ENCODE peak calls at places on chromosomes 13 and 19, in eight cellular contexts. N, S, O, Z, L, A, V and G are unnamed samples.

GRCh38 chr13:113540523-113540922 is 44.0 kb upstream of the TFDP1 start:
- DNase-seq in N (no peak), S (no peak), O (no peak), Z (no peak), L (no peak), A (no peak), V (no peak), G (no peak)

GRCh38 chr19:29819986-29820385 is 8.2 kb downstream of the CCNE1 start:
- DNase-seq in N (no peak), S (no peak), O (no peak), Z (no peak), L (no peak), A (no peak), V (no peak), G (no peak)

GRCh38 chr13:28623782-28624706 is 34.9 kb upstream of the POMP start:
- DNase-seq in N (peak; percentile 14), S (no peak), O (no peak), Z (no peak), L (no peak), A (no peak), V (no peak), G (no peak)

GRCh38 chr13:26503826-26504594 is 53.5 kb upstream of the WASF3 start:
- DNase-seq in N (no peak), S (no peak), O (peak; percentile 30), Z (no peak), L (no peak), A (no peak), V (no peak), G (no peak)

GRCh38 chr19:31325342-31325741 is 23.9 kb downstream of the TSHZ3 start:
- DNase-seq in N (no peak), S (no peak), O (no peak), Z (no peak), L (no peak), A (no peak), V (no peak), G (no peak)

GRCh38 chr13:114112231-114112825 is 20.1 kb downstream of the RASA3 start:
- DNase-seq in N (no peak), S (no peak), O (no peak), Z (no peak), L (no peak), A (no peak), V (no peak), G (no peak)

GRCh38 chr13:90640976-90641375 is 706.5 kb upstream of the MIR17HG start:
- DNase-seq in N (peak; percentile 78), S (no peak), O (peak; percentile 64), Z (no peak), L (peak; percentile 62), A (no peak), V (no peak), G (no peak)

GRCh38 chr13:26601669-26602068 is 44.2 kb downstream of the WASF3 start:
- DNase-seq in N (peak; percentile 24), S (no peak), O (peak; percentile 65), Z (peak; percentile 41), L (peak; percentile 27), A (no peak), V (peak; percentile 5), G (no peak)

GRCh38 chr13:94607939-94608338 is 6.3 kb downstream of the GPR180 start:
- DNase-seq in N (no peak), S (no peak), O (no peak), Z (no peak), L (no peak), A (no peak), V (no peak), G (no peak)

GRCh38 chr13:58542530-58542929 is 911.0 kb downstream of the PCDH17 start:
- DNase-seq in N (no peak), S (no peak), O (no peak), Z (no peak), L (no peak), A (no peak), V (no peak), G (no peak)

GRCh38 chr13:46176756-46177155 is 5.2 kb downstream of the LCP1 start:
- DNase-seq in N (no peak), S (no peak), O (no peak), Z (no peak), L (no peak), A (no peak), V (peak; percentile 69), G (no peak)

GRCh38 chr13:30520571-30520970 is 54.8 kb upstream of the HMGB1 start:
- DNase-seq in N (peak; percentile 22), S (no peak), O (peak; percentile 85), Z (peak; percentile 61), L (peak; percentile 74), A (no peak), V (no peak), G (no peak)

GRCh38 chr19:22605275-22606211 is 28.6 kb upstream of the ZNF492 start:
- DNase-seq in N (no peak), S (no peak), O (no peak), Z (no peak), L (no peak), A (peak; percentile 63), V (no peak), G (no peak)

GRCh38 chr13:43316997-43317396 is 293.6 kb downstream of the DNAJC15 start:
- DNase-seq in N (peak; percentile 75), S (no peak), O (peak; percentile 72), Z (peak; percentile 63), L (peak; percentile 25), A (peak; percentile 85), V (no peak), G (no peak)

GRCh38 chr19:41882568-41883462 is at the start of gene ARHGEF1:
- DNase-seq in N (no peak), S (peak; percentile 66), O (no peak), Z (no peak), L (peak; percentile 44), A (no peak), V (peak; percentile 76), G (peak; percentile 44)

GRCh38 chr19:10113592-10113963 is 2.1 kb downstream of the P2RY11 start:
- DNase-seq in N (no peak), S (peak; percentile 59), O (peak; percentile 10), Z (no peak), L (no peak), A (no peak), V (no peak), G (no peak)

GRCh38 chr13:73187106-73187505 is 128.3 kb downstream of the KLF5 start:
- DNase-seq in N (peak; percentile 21), S (no peak), O (no peak), Z (no peak), L (peak; percentile 37), A (no peak), V (no peak), G (no peak)

DNA sequence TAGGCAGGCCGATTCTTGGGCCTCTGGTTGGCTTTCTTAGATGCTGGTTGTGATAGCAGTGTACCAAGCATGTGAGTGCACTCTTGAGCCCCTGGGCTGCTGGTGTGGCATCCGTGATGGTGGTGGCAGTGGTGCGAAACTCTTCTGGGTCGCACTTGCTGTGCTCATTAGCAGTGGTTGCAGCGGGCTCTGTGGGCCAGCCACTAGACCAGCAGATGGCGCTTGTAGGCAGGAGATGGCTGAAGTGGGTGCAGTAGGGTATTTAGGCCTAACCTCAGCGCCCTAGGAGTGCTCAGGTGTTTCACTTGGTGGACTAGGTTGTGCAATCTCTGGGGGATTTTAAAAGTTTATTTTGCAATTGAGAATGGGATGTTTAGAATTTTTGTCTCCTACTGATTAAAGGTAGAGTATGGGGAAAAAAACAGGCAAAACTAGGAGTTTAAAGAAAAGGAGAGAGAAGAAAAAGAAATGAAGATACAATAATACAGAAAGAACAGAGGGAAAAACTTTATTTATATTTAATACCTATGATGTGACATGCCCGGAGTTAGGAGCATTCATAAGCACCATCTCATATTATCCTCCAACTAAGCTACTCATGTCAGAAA is 4.3 kb upstream of the ZNF17 start:
- DNase-seq in N (peak; percentile 68), S (peak; percentile 50), O (peak; percentile 63), Z (peak; percentile 34), L (peak; percentile 82), A (no peak), V (peak; percentile 80), G (peak; percentile 89)
- TF ChIP-seq CTCF in N (peak; percentile 94), S (peak; percentile 15), O (peak; percentile 92), Z (peak; percentile 90), L (peak; percentile 94), A (peak; percentile 70), V (peak; percentile 72), G (peak; percentile 41)

DNA sequence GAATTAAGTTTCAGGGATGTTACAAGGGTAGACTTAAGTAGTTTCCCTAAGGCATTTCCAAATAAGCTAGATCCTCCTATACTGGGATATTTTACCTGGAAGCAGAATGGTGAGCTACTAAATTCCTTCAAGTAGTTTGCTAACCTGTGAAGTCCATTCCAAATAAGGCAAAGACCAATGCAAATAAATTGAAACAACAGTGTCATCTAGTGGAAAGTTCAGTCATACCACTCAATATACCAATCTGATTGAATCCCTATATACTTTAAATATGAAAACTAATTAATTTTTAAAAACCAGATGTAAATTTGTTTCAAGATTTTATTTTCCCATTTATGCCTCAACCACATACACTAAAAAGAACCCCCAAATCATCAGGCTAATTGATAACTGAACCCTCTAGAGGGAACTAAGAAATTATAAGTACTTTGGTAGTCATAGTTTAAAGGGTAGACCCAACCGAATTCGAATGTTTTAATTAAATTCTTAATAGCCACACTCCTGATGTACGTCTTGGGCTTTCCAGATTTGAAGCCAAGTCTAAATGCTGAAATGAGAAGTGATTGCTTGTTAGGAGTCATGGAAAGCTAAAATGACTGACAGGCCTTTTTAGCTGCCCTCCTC is 223.7 kb downstream of the TBC1D4 start:
- DNase-seq in N (peak; percentile 77), S (no peak), O (peak; percentile 74), Z (peak; percentile 15), L (peak; percentile 69), A (no peak), V (peak; percentile 4), G (no peak)
- TF ChIP-seq CTCF in N (peak; percentile 72), S (peak; percentile 17), O (peak; percentile 68), Z (peak; percentile 60), L (peak; percentile 66), A (peak; percentile 73), V (peak; percentile 58), G (peak; percentile 60)

DNA sequence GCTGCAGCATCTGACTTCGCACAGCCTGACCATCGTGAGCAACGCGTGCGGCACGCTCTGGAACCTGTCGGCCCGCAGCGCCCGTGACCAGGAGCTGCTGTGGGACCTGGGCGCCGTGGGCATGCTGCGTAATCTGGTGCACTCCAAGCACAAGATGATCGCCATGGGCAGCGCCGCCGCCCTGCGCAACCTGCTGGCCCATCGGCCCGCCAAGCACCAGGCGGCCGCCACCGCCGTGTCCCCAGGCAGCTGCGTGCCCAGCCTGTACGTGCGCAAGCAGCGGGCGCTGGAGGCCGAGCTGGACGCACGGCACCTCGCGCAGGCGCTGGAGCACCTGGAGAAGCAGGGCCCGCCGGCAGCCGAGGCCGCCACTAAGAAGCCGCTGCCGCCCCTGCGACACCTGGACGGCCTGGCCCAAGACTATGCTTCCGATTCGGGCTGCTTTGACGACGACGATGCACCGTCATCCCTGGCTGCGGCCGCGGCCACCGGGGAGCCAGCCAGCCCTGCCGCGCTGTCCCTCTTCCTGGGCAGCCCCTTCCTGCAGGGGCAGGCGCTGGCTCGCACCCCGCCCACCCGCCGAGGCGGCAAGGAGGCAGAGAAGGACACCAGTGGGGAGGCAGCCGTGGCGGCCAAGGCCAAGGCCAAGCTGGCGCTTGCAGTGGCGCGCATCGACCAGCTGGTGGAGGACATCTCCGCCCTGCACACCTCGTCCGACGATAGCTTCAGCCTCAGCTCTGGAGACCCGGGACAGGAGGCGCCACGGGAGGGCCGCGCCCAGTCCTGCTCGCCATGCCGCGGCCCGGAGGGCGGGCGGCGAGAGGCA is 13.6 kb downstream of the C19orf25 start:
- DNase-seq in N (no peak), S (peak; percentile 49), O (peak; percentile 51), Z (no peak), L (peak; percentile 79), A (no peak), V (no peak), G (peak; percentile 75)
- TF ChIP-seq CTCF in N (peak; percentile 22), S (no peak), O (peak; percentile 49), Z (peak; percentile 18), L (peak; percentile 52), A (no peak), V (peak; percentile 22), G (peak; percentile 41)

GRCh38 chr19:47608074-47608907 is 643 bp upstream of the BICRA start:
- DNase-seq in N (peak; percentile 93), S (peak; percentile 98), O (peak; percentile 90), Z (peak; percentile 94), L (peak; percentile 95), A (peak; percentile 99), V (peak; percentile 98), G (peak; percentile 96)
- TF ChIP-seq CTCF in N (peak; percentile 17), S (no peak), O (peak; percentile 39), Z (peak; percentile 15), L (peak; percentile 31), A (peak; percentile 40), V (peak; percentile 13), G (no peak)